ENCODE peak calls at places on chromosome 17, in eight cellular contexts. A is HTR-8/SVneo; I is T-helper 22 cell; U is aorta; S is hepatic stellate cell; V is H7; H is HEK293T; Y is stimulated activated CD8-positive, alpha-beta memory T cell treated with anti-CD3 and anti-CD28 coated beads, Interleukin-7, amount 100 ng/mL, for 24 hours. K is an unnamed sample.

GRCh38 chr17:2083613-2084128 is 28.8 kb downstream of the HIC1 start:
- DNase-seq in A (no peak), I (no peak), U (no peak), S (no peak), V (no peak), H (no peak), Y (no peak), K (peak)

GRCh38 chr17:81265576-81265975 is 26.5 kb downstream of the NDUFAF8 start:
- DNase-seq in A (no peak), I (no peak), U (no peak), S (no peak), V (no peak), H (no peak), Y (no peak), K (no peak)

GRCh38 chr17:14515015-14515414 is 214.1 kb downstream of the HS3ST3B1 start:
- DNase-seq in A (no peak), I (no peak), U (no peak), S (no peak), V (peak), H (no peak), Y (no peak), K (no peak)

GRCh38 chr17:40339068-40339699 is 25.4 kb downstream of the GJD3 start:
- DNase-seq in A (no peak), I (no peak), U (no peak), S (no peak), V (no peak), H (no peak), Y (no peak), K (no peak)

GRCh38 chr17:60139438-60140285 is 10.1 kb upstream of the CA4 start:
- DNase-seq in A (peak), I (peak), U (peak), S (peak), V (peak), H (no peak), Y (peak), K (peak)

GRCh38 chr17:81716674-81716996 is 4.6 kb downstream of the SLC25A10 start:
- DNase-seq in A (no peak), I (no peak), U (peak), S (no peak), V (no peak), H (no peak), Y (no peak), K (no peak)

GRCh38 chr17:67067571-67068517 is 23.5 kb downstream of the CACNG1 start:
- DNase-seq in A (no peak), I (no peak), U (no peak), S (no peak), V (no peak), H (no peak), Y (no peak), K (no peak)

GRCh38 chr17:67518881-67519280 is 141.8 kb downstream of the PITPNC1 start:
- DNase-seq in A (no peak), I (no peak), U (no peak), S (no peak), V (no peak), H (no peak), Y (no peak), K (no peak)

GRCh38 chr17:46742539-46743270 is 75.8 kb downstream of the WNT3 start:
- DNase-seq in A (peak), I (no peak), U (no peak), S (peak), V (no peak), H (peak), Y (no peak), K (peak)

GRCh38 chr17:75587718-75588545 is at the start of gene MYO15B:
- DNase-seq in A (no peak), I (no peak), U (peak), S (no peak), V (peak), H (no peak), Y (peak), K (peak)

GRCh38 chr17:36608794-36609497 is 7.6 kb downstream of the MRM1 start:
- DNase-seq in A (no peak), I (no peak), U (peak), S (peak), V (peak), H (no peak), Y (no peak), K (peak)

GRCh38 chr17:17570207-17570797 is 21.2 kb downstream of the PEMT start:
- DNase-seq in A (peak), I (no peak), U (no peak), S (peak), V (peak), H (peak), Y (no peak), K (peak)

GRCh38 chr17:48052956-48053757 is 5.0 kb downstream of the NFE2L1 start:
- DNase-seq in A (no peak), I (no peak), U (no peak), S (peak), V (no peak), H (peak), Y (no peak), K (peak)

GRCh38 chr17:79042421-79043190 is 18.6 kb downstream of the C1QTNF1 start:
- DNase-seq in A (peak), I (peak), U (peak), S (peak), V (peak), H (peak), Y (peak), K (peak)

GRCh38 chr17:38465420-38466345 is 37.4 kb downstream of the ARHGAP23 start:
- DNase-seq in A (no peak), I (no peak), U (peak), S (peak), V (peak), H (peak), Y (no peak), K (no peak)

GRCh38 chr17:76826290-76827138 is 41.7 kb upstream of the MGAT5B start:
- DNase-seq in A (no peak), I (no peak), U (no peak), S (no peak), V (peak), H (no peak), Y (no peak), K (no peak)

GRCh38 chr17:373616-374225 is 21.1 kb upstream of the RPH3AL start:
- DNase-seq in A (no peak), I (no peak), U (no peak), S (no peak), V (no peak), H (no peak), Y (no peak), K (no peak)

GRCh38 chr17:73823684-73824083 is 179.4 kb upstream of the SDK2 start:
- DNase-seq in A (no peak), I (no peak), U (no peak), S (no peak), V (no peak), H (no peak), Y (no peak), K (no peak)

GRCh38 chr17:37299257-37299985 is 76.4 kb upstream of the C17orf78 start:
- DNase-seq in A (no peak), I (no peak), U (no peak), S (no peak), V (peak), H (peak), Y (no peak), K (no peak)

GRCh38 chr17:512311-512710 is 159.7 kb upstream of the RPH3AL start:
- DNase-seq in A (no peak), I (no peak), U (peak), S (no peak), V (no peak), H (no peak), Y (no peak), K (no peak)

GRCh38 chr17:67245694-67246397 is 850 bp upstream of the HELZ start:
- DNase-seq in A (peak), I (peak), U (peak), S (no peak), V (peak), H (peak), Y (no peak), K (peak)

GRCh38 chr17:76145231-76146052 is 4.4 kb upstream of the FOXJ1 start:
- DNase-seq in A (no peak), I (peak), U (peak), S (no peak), V (peak), H (no peak), Y (no peak), K (no peak)

GRCh38 chr17:47857551-47858410 is 6.8 kb upstream of the SP6 start:
- DNase-seq in A (no peak), I (no peak), U (no peak), S (no peak), V (peak), H (no peak), Y (no peak), K (no peak)